ENCODE peak calls at places on chromosome 13, in seven cellular contexts. L, Y, S, G, A, K and R are unnamed samples.

GRCh38 chr13:110396913-110397379 is 89.9 kb downstream of the COL4A2 start:
- DNase-seq in L (no peak), Y (no peak), S (no peak), G (peak), A (no peak), K (peak), R (peak)

GRCh38 chr13:109576331-109576813 is 210.0 kb downstream of the IRS2 start:
- DNase-seq in L (no peak), Y (no peak), S (no peak), G (no peak), A (no peak), K (no peak), R (no peak)

GRCh38 chr13:33285420-33286124 is at the start of gene STARD13:
- DNase-seq in L (peak), Y (peak), S (no peak), G (peak), A (peak), K (peak), R (peak)

GRCh38 chr13:82717249-82717648 is 1165.0 kb downstream of the SLITRK1 start:
- DNase-seq in L (no peak), Y (no peak), S (no peak), G (no peak), A (no peak), K (peak), R (peak)

GRCh38 chr13:84873951-84874350 is 925.3 kb downstream of the SLITRK6 start:
- DNase-seq in L (no peak), Y (no peak), S (no peak), G (no peak), A (no peak), K (no peak), R (no peak)

GRCh38 chr13:63948045-63948444 is 2532.4 kb upstream of the PCDH20 start:
- DNase-seq in L (no peak), Y (no peak), S (no peak), G (no peak), A (no peak), K (peak), R (no peak)

GRCh38 chr13:111480503-111480902 is 160.1 kb downstream of the TEX29 start:
- DNase-seq in L (no peak), Y (no peak), S (no peak), G (no peak), A (no peak), K (no peak), R (no peak)

GRCh38 chr13:23849670-23850069 is 39.5 kb downstream of the MIPEP start:
- DNase-seq in L (no peak), Y (no peak), S (no peak), G (no peak), A (no peak), K (no peak), R (no peak)

GRCh38 chr13:93309886-93310520 is 83.4 kb downstream of the GPC6 start:
- DNase-seq in L (no peak), Y (no peak), S (no peak), G (no peak), A (no peak), K (peak), R (peak)

GRCh38 chr13:101627556-101627943 is 175.1 kb downstream of the ITGBL1 start:
- DNase-seq in L (no peak), Y (no peak), S (no peak), G (no peak), A (no peak), K (no peak), R (peak)

GRCh38 chr13:51178456-51179074 is 43.6 kb upstream of the FAM124A start:
- DNase-seq in L (no peak), Y (no peak), S (no peak), G (no peak), A (no peak), K (no peak), R (no peak)

GRCh38 chr13:91292630-91293221 is 54.8 kb upstream of the MIR17HG start:
- DNase-seq in L (no peak), Y (no peak), S (no peak), G (no peak), A (no peak), K (no peak), R (peak)

GRCh38 chr13:113474179-113474578 is 16.3 kb downstream of the DCUN1D2 start:
- DNase-seq in L (no peak), Y (no peak), S (no peak), G (no peak), A (no peak), K (no peak), R (no peak)

GRCh38 chr13:102197193-102197592 is 204.7 kb downstream of the FGF14 start:
- DNase-seq in L (no peak), Y (no peak), S (no peak), G (no peak), A (no peak), K (peak), R (peak)

GRCh38 chr13:37313383-37313782 is 207.9 kb upstream of the CSNK1A1L start:
- DNase-seq in L (no peak), Y (no peak), S (no peak), G (no peak), A (no peak), K (no peak), R (peak)

GRCh38 chr13:99930925-99931324 is 40.6 kb downstream of the ZIC5 start:
- DNase-seq in L (no peak), Y (no peak), S (no peak), G (no peak), A (no peak), K (no peak), R (no peak)